ENCODE peak calls at places on chromosomes 6 and 20, in six cellular contexts. One of them, this sample, is unnamed. For H3K27me3, the result is how much of the 10 kb centered on the place peaks cover.

GRCh38 chr6:85637579-85637978 is 5.1 kb downstream of the SYNCRIP start:
- DNase-seq in adipocyte: no peak
- DNase-seq in heart left ventricle: no peak
- DNase-seq in BJ: no peak
- DNase-seq in left ventricle myocardium inferior: no peak
- DNase-seq in SK-N-SH: no peak
- DNase-seq in this sample: no peak

GRCh38 chr20:51597389-51598231 is 55.1 kb upstream of the NFATC2 start:
- DNase-seq in heart left ventricle: no peak
- DNase-seq in adipocyte: no peak
- DNase-seq in left ventricle myocardium inferior: no peak
- DNase-seq in SK-N-SH: no peak
- DNase-seq in BJ: no peak
- DNase-seq in this sample: no peak

GRCh38 chr6:53179961-53180651 is 31.5 kb upstream of the GCM1 start:
- DNase-seq in heart left ventricle: peak
- DNase-seq in SK-N-SH: no peak
- DNase-seq in adipocyte: peak
- DNase-seq in BJ: no peak
- DNase-seq in left ventricle myocardium inferior: peak
- DNase-seq in this sample: peak

GRCh38 chr20:9460518-9460917 is 53.9 kb upstream of the LAMP5 start:
- DNase-seq in heart left ventricle: no peak
- DNase-seq in left ventricle myocardium inferior: no peak
- DNase-seq in SK-N-SH: no peak
- DNase-seq in BJ: no peak
- DNase-seq in adipocyte: peak
- DNase-seq in this sample: no peak

GRCh38 chr6:41591859-41592502 is 45.8 kb downstream of the FOXP4 start:
- DNase-seq in adipocyte: peak
- DNase-seq in BJ: no peak
- DNase-seq in SK-N-SH: peak
- DNase-seq in heart left ventricle: no peak
- DNase-seq in left ventricle myocardium inferior: peak
- DNase-seq in this sample: peak

GRCh38 chr20:59255256-59255655 is 45.2 kb upstream of the EDN3 start:
- DNase-seq in SK-N-SH: no peak
- DNase-seq in heart left ventricle: no peak
- DNase-seq in BJ: no peak
- DNase-seq in adipocyte: no peak
- DNase-seq in left ventricle myocardium inferior: no peak
- DNase-seq in this sample: no peak

GRCh38 chr6:154824076-154824475 is 90.9 kb downstream of the SCAF8 start:
- DNase-seq in heart left ventricle: no peak
- DNase-seq in left ventricle myocardium inferior: no peak
- DNase-seq in adipocyte: no peak
- DNase-seq in BJ: no peak
- DNase-seq in SK-N-SH: no peak
- DNase-seq in this sample: no peak

GRCh38 chr6:26223677-26224546 is 136.7 kb downstream of the HFE start:
- DNase-seq in BJ: peak
- DNase-seq in adipocyte: peak
- DNase-seq in heart left ventricle: peak
- DNase-seq in SK-N-SH: peak
- DNase-seq in left ventricle myocardium inferior: peak
- DNase-seq in this sample: peak

GRCh38 chr20:46087161-46087560 is 2.6 kb downstream of the NCOA5 start:
- DNase-seq in left ventricle myocardium inferior: no peak
- DNase-seq in BJ: no peak
- DNase-seq in heart left ventricle: no peak
- DNase-seq in adipocyte: peak
- DNase-seq in SK-N-SH: no peak
- DNase-seq in this sample: peak

GRCh38 chr6:144467153-144467762 is 182.1 kb downstream of the UTRN start:
- DNase-seq in heart left ventricle: no peak
- DNase-seq in left ventricle myocardium inferior: no peak
- DNase-seq in SK-N-SH: no peak
- DNase-seq in BJ: no peak
- DNase-seq in adipocyte: no peak
- DNase-seq in this sample: no peak

GRCh38 chr6:121333196-121333595 is 1.1 kb downstream of the TBC1D32 start:
- DNase-seq in heart left ventricle: no peak
- DNase-seq in adipocyte: no peak
- DNase-seq in BJ: no peak
- DNase-seq in left ventricle myocardium inferior: no peak
- DNase-seq in SK-N-SH: no peak
- DNase-seq in this sample: no peak

DNA sequence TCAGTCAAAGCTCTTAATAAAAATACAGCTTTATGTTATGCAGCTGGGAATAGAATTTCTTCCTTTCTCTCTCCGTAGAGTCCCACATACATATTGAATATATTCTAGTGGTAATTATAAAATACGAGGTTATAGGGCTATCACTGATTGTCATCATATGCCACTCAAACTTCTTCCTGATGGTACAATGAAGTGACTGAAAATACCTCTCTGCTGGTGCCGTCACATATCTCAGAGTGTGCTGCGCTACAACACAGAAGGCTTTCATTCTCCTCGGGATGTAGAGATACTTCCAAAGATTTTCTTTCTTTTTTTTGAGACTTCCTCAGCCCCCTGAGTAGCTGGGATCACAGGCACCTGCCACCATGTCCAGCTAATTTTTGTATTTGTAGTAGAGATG is 249.9 kb downstream of the BTBD9 start:
- DNase-seq in SK-N-SH: no peak
- DNase-seq in adipocyte: no peak
- DNase-seq in left ventricle myocardium inferior: no peak
- DNase-seq in BJ: no peak
- DNase-seq in heart left ventricle: no peak
- DNase-seq in this sample: no peak
- H3K4me3 ChIP-seq in SK-N-SH: no peak
- H3K4me3 ChIP-seq in adipocyte: no peak
- H3K4me3 ChIP-seq in left ventricle myocardium inferior: no peak
- H3K4me3 ChIP-seq in BJ: no peak
- H3K4me3 ChIP-seq in heart left ventricle: no peak
- H3K4me3 ChIP-seq in this sample: no peak

GRCh38 chr20:64049887-64050260 is 435 bp upstream of the SOX18 start:
- DNase-seq in left ventricle myocardium inferior: peak
- DNase-seq in SK-N-SH: no peak
- DNase-seq in heart left ventricle: no peak
- DNase-seq in adipocyte: no peak
- DNase-seq in BJ: no peak
- DNase-seq in this sample: no peak
- H3K27me3 ChIP-seq in left ventricle myocardium inferior: half or more
- H3K27me3 ChIP-seq in SK-N-SH: under half
- H3K27me3 ChIP-seq in heart left ventricle: under half
- H3K27me3 ChIP-seq in adipocyte: half or more
- H3K27me3 ChIP-seq in BJ: under half
- H3K27me3 ChIP-seq in this sample: under half

DNA sequence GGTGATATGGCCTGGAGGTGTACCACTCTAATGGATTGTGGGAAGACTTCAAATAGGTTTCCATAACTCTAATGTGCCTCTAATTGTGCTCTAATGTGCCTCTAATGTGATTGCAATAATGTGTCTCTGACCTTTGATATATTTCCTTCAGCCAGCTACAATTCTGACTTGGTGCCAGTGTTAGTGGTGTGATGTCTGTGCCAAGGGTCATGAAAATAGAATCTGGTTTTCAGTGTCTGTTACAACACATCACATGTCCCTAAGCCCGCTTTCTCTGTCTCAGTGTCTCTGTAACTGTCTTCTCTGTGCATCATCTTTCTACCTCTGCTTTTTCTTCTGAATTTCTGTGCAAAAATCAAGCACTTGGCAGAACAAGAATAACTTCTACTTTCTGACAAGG is 77.2 kb upstream of the ECI2 start:
- DNase-seq in SK-N-SH: no peak
- DNase-seq in left ventricle myocardium inferior: no peak
- DNase-seq in adipocyte: no peak
- DNase-seq in heart left ventricle: no peak
- DNase-seq in BJ: no peak
- DNase-seq in this sample: no peak
- H3K4me3 ChIP-seq in SK-N-SH: no peak
- H3K4me3 ChIP-seq in left ventricle myocardium inferior: no peak
- H3K4me3 ChIP-seq in adipocyte: no peak
- H3K4me3 ChIP-seq in heart left ventricle: no peak
- H3K4me3 ChIP-seq in BJ: no peak
- H3K4me3 ChIP-seq in this sample: no peak

DNA sequence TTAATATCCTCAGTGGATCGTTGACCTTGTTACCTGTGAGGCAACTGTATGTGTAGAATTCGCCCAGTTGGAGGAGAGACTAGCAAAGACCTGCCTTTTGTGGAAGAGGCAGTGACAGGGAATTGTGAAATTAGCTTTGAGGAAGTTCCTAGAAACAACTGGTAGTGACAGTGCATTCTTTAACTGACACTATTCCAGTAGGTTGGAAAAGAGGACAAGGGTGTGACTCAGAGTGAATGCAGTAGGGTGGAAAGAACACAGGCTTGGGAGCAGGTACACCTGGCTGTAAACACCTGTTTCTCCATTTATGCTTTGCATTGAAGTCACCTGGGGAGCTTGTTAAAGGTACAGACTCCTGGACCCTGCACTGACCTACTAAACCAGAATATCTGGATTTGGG is 295.7 kb downstream of the PHACTR1 start:
- DNase-seq in left ventricle myocardium inferior: no peak
- DNase-seq in BJ: no peak
- DNase-seq in SK-N-SH: no peak
- DNase-seq in heart left ventricle: no peak
- DNase-seq in adipocyte: no peak
- DNase-seq in this sample: no peak
- H3K27me3 ChIP-seq in left ventricle myocardium inferior: under half
- H3K27me3 ChIP-seq in BJ: under half
- H3K27me3 ChIP-seq in SK-N-SH: under half
- H3K27me3 ChIP-seq in heart left ventricle: under half
- H3K27me3 ChIP-seq in adipocyte: under half
- H3K27me3 ChIP-seq in this sample: under half

GRCh38 chr6:151481752-151482151 is 12.1 kb upstream of the CCDC170 start:
- DNase-seq in left ventricle myocardium inferior: no peak
- DNase-seq in adipocyte: no peak
- DNase-seq in SK-N-SH: no peak
- DNase-seq in BJ: no peak
- DNase-seq in heart left ventricle: no peak
- DNase-seq in this sample: no peak

GRCh38 chr6:151478670-151479069 is 15.1 kb upstream of the CCDC170 start:
- DNase-seq in left ventricle myocardium inferior: no peak
- DNase-seq in SK-N-SH: no peak
- DNase-seq in BJ: no peak
- DNase-seq in heart left ventricle: no peak
- DNase-seq in adipocyte: no peak
- DNase-seq in this sample: no peak

GRCh38 chr6:151482290-151482689 is 11.5 kb upstream of the CCDC170 start:
- DNase-seq in heart left ventricle: no peak
- DNase-seq in SK-N-SH: no peak
- DNase-seq in BJ: no peak
- DNase-seq in left ventricle myocardium inferior: no peak
- DNase-seq in adipocyte: peak
- DNase-seq in this sample: no peak

GRCh38 chr6:151475653-151476523 is 17.9 kb upstream of the CCDC170 start:
- DNase-seq in SK-N-SH: peak
- DNase-seq in heart left ventricle: no peak
- DNase-seq in adipocyte: peak
- DNase-seq in left ventricle myocardium inferior: no peak
- DNase-seq in BJ: no peak
- DNase-seq in this sample: peak

GRCh38 chr6:151477726-151478125 is 16.1 kb upstream of the CCDC170 start:
- DNase-seq in SK-N-SH: no peak
- DNase-seq in adipocyte: no peak
- DNase-seq in heart left ventricle: no peak
- DNase-seq in left ventricle myocardium inferior: no peak
- DNase-seq in BJ: no peak
- DNase-seq in this sample: no peak
- H3K4me3 ChIP-seq in SK-N-SH: no peak
- H3K4me3 ChIP-seq in adipocyte: no peak
- H3K4me3 ChIP-seq in heart left ventricle: no peak
- H3K4me3 ChIP-seq in left ventricle myocardium inferior: no peak
- H3K4me3 ChIP-seq in BJ: no peak
- H3K4me3 ChIP-seq in this sample: no peak

GRCh38 chr6:166616261-166617226 is 10.5 kb downstream of the RPS6KA2 start:
- DNase-seq in adipocyte: no peak
- DNase-seq in heart left ventricle: no peak
- DNase-seq in left ventricle myocardium inferior: no peak
- DNase-seq in BJ: no peak
- DNase-seq in SK-N-SH: no peak
- DNase-seq in this sample: no peak
- H3K27me3 ChIP-seq in adipocyte: under half
- H3K27me3 ChIP-seq in heart left ventricle: under half
- H3K27me3 ChIP-seq in left ventricle myocardium inferior: under half
- H3K27me3 ChIP-seq in BJ: under half
- H3K27me3 ChIP-seq in SK-N-SH: under half
- H3K27me3 ChIP-seq in this sample: under half

GRCh38 chr6:28354688-28355554 is 5.2 kb downstream of the ZKSCAN3 start:
- DNase-seq in left ventricle myocardium inferior: no peak
- DNase-seq in adipocyte: no peak
- DNase-seq in SK-N-SH: no peak
- DNase-seq in heart left ventricle: no peak
- DNase-seq in BJ: no peak
- DNase-seq in this sample: no peak
- H3K4me3 ChIP-seq in left ventricle myocardium inferior: peak
- H3K4me3 ChIP-seq in adipocyte: peak
- H3K4me3 ChIP-seq in SK-N-SH: peak
- H3K4me3 ChIP-seq in heart left ventricle: no peak
- H3K4me3 ChIP-seq in BJ: no peak
- H3K4me3 ChIP-seq in this sample: no peak

DNA sequence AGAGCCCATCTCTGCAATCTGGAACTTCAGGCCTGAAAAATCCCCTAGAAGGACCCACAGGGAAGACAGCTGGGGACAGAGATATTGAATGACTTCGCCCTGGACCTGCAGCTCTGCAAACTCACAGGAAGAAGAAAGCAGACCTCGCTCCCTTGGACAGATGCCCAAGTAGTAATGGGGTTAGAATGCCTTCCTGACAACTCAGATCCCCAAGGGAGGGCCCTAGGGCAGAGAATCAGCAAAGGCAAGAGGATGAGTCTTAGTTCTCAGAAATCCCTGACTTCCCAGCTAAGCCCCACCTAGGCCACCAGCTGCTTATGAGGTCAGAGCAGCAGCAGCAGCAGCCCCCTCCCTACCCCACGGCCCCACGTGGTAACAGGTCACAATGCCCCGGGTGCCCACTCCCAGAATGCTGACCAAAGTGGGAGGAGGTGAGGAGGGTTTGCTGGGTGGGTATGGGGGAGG is at the start of gene C20orf141:
- DNase-seq in SK-N-SH: peak
- DNase-seq in heart left ventricle: no peak
- DNase-seq in adipocyte: peak
- DNase-seq in left ventricle myocardium inferior: no peak
- DNase-seq in BJ: peak
- DNase-seq in this sample: no peak
- H3K27me3 ChIP-seq in SK-N-SH: under half
- H3K27me3 ChIP-seq in heart left ventricle: under half
- H3K27me3 ChIP-seq in adipocyte: under half
- H3K27me3 ChIP-seq in left ventricle myocardium inferior: half or more
- H3K27me3 ChIP-seq in BJ: under half
- H3K27me3 ChIP-seq in this sample: under half

This sample was measured in CD4-positive, CD25-positive, alpha-beta regulatory T cell.